ENCODE peak calls at places on chromosomes 4 and X, in five cellular contexts. M, P, Q, F and C are unnamed samples.

GRCh38 chrX:9279271-9279596 is 185.6 kb upstream of the TBL1X start:
- DNase-seq in M (no peak), P (no peak), Q (no peak), F (no peak), C (no peak)

GRCh38 chr4:83010111-83010521 is 507 bp downstream of the LIN54 start:
- DNase-seq in M (no peak), P (no peak), Q (peak; percentile 7), F (no peak), C (no peak)

GRCh38 chr4:92050875-92051274 is 252.9 kb upstream of the GRID2 start:
- DNase-seq in M (no peak), P (no peak), Q (peak; percentile 1), F (no peak), C (no peak)

GRCh38 chr4:54499308-54500074 is 158.3 kb upstream of the KIT start:
- DNase-seq in M (no peak), P (no peak), Q (peak; percentile 52), F (no peak), C (no peak)

GRCh38 chrX:153765138-153766079 is 1.4 kb downstream of the PLXNB3 start:
- DNase-seq in M (no peak), P (peak; percentile 47), Q (no peak), F (no peak), C (no peak)

GRCh38 chr4:120052840-120053239 is 13.8 kb downstream of the MAD2L1 start:
- DNase-seq in M (no peak), P (no peak), Q (peak; percentile 14), F (no peak), C (no peak)

GRCh38 chr4:2793578-2793919 is 664 bp downstream of the SH3BP2 start:
- DNase-seq in M (no peak), P (peak; percentile 69), Q (peak; percentile 58), F (peak; percentile 44), C (no peak)

GRCh38 chr4:1793940-1794808 is 1.1 kb downstream of the FGFR3 start:
- DNase-seq in M (no peak), P (peak; percentile 76), Q (no peak), F (no peak), C (no peak)

GRCh38 chr4:86791126-86791525 is 58.1 kb downstream of the SLC10A6 start:
- DNase-seq in M (no peak), P (peak; percentile 83), Q (no peak), F (no peak), C (no peak)

GRCh38 chrX:20221902-20222301 is 44.8 kb downstream of the RPS6KA3 start:
- DNase-seq in M (no peak), P (no peak), Q (peak; percentile 47), F (no peak), C (no peak)

GRCh38 chr4:147732516-147733193 is 767 bp downstream of the ARHGAP10 start:
- DNase-seq in M (no peak), P (peak; percentile 86), Q (peak; percentile 35), F (peak; percentile 44), C (peak; percentile 76)

GRCh38 chr4:15381806-15382338 is 46.0 kb upstream of the C1QTNF7 start:
- DNase-seq in M (no peak), P (no peak), Q (no peak), F (no peak), C (no peak)
- TF ChIP-seq CTCF in M (no peak), P (no peak), Q (no peak), F (no peak), C (no peak)

GRCh38 chrX:57977992-57978391 is 67.7 kb upstream of the ZXDA start:
- DNase-seq in M (no peak), P (no peak), Q (peak; percentile 39), F (no peak), C (no peak)
- TF ChIP-seq CTCF in M (no peak), P (no peak), Q (peak; percentile 33), F (peak; percentile 28), C (no peak)

DNA sequence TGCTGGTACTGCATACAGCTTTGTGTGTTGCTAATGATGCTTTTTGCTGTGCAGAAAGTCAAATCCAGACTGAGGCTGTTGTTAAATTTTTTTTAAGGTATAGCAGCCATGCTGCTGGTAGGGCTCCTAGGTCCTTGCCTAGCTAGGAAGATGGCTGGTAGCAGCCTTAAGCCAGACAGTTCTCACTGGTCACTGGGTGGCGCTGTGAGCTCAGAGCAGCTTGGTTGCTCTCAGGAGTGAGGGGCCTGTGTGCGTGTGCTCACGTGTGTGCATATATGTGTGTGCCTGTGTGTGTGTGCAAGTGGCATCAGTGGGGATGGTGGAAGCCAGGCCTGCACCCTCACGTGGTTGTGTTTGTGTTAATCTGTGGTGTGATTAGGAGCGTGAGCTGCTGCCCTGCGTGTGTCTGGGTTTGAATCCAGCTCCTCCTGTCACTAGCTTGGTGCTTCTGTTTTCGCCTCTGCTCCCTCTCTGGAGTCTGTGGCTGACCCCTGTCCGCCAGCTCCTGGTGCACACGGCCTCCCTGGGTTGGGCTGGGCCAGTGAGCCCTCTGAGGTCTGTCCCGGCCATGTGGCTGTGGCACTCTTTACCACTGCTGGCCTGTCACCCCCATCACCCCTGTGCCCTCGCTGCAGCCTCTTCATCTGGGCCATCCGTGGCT is 46.1 kb downstream of the SORCS2 start:
- DNase-seq in M (no peak), P (peak; percentile 78), Q (no peak), F (no peak), C (no peak)
- TF ChIP-seq CTCF in M (no peak), P (peak; percentile 66), Q (peak; percentile 47), F (no peak), C (peak; percentile 55)

GRCh38 chrX:74603040-74603439 is 11.4 kb downstream of the RLIM start:
- DNase-seq in M (no peak), P (no peak), Q (no peak), F (no peak), C (no peak)
- TF ChIP-seq CTCF in M (no peak), P (no peak), Q (no peak), F (no peak), C (no peak)

DNA sequence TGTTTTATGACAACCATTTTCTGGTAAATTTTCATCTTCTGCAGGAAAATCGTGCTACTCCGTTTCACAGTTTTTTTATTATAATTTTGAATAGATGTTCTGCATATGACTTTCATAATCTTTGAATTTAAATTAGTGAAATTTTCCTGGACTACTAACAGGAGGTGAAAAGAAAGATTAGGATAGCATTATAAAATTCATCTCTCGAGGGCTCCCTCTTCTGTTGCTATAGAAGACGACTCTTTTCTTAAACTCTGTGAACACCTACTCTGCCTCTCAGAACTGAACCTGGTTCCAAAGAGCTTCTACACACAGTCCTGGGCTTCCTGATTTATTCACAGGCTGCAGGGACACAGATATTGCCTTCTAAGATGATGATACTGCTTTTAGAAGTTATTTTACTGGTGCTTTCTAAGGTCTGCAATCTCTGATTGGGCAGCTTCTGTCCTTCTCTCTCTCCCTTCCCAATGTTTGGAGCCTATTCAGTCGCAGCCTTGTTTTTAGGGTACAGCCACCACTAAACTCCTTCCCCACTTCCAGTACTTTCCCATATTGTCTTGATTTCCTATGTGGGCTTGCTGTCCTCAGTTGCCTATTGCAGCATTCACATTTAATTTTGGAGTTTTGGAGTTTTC is 10.1 kb upstream of the SAP30 start:
- DNase-seq in M (no peak), P (no peak), Q (peak; percentile 33), F (no peak), C (no peak)
- TF ChIP-seq CTCF in M (peak; percentile 30), P (peak; percentile 67), Q (peak; percentile 53), F (peak; percentile 45), C (peak; percentile 53)

DNA sequence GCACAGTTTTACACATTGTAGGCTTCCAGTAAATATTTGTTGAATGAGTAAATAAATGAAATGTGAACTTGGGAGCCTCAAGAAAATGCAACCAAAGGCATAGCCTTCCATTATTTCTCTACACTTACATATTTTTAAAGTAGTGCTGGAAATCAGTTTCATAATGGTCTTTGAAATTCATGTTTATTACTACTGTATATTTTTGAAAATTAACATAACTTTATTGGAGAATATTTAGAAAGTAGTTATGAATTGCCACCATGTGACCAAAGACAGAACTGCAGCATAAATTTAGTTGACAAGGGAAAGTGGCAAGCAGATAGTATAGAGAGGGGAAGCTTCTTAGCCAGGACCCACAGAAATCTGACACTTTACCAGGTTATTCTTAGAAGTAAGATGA is 6.4 kb downstream of the TCEAL8 start:
- DNase-seq in M (no peak), P (no peak), Q (peak; percentile 54), F (no peak), C (no peak)
- TF ChIP-seq CTCF in M (peak; percentile 46), P (peak; percentile 67), Q (peak; percentile 61), F (peak; percentile 50), C (peak; percentile 68)

GRCh38 chrX:131812847-131813825 is 210.0 kb upstream of the STK26 start:
- DNase-seq in M (peak; percentile 65), P (no peak), Q (peak; percentile 21), F (no peak), C (no peak)

GRCh38 chrX:131818297-131818936 is 204.7 kb upstream of the STK26 start:
- DNase-seq in M (no peak), P (no peak), Q (peak; percentile 21), F (no peak), C (no peak)

GRCh38 chrX:131821945-131822622 is 201.0 kb upstream of the STK26 start:
- DNase-seq in M (no peak), P (no peak), Q (no peak), F (no peak), C (no peak)

DNA sequence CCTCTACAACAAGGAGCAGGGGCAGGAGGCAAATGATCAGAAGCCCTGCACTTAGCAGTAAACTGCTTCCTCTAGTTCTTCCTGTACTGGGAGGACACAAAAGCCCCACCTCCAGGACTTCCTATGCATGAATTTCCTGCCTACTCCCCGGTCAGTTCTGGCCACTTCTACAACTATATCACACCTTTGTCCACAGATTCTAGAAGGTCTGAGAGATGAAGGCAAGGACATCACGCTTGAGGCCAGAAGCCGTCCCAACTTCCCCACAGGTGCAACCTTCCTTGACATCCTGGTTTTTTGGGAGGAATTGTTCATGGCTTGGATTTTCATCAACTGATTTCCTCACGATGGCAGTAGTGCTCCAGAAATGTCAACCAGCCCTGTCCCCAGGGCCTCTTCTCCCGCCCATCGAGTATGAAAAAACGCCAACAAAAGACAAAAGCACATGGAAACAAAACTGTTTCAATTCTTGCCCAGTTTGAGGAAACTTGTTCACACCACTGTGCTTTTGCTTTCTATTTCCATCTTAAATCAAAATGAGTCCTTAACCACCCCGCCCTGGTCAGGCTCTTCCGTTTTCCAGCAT is 206.5 kb upstream of the STK26 start:
- DNase-seq in M (peak; percentile 63), P (no peak), Q (peak; percentile 83), F (no peak), C (no peak)
- TF ChIP-seq CTCF in M (peak; percentile 31), P (no peak), Q (peak; percentile 71), F (peak; percentile 45), C (no peak)

DNA sequence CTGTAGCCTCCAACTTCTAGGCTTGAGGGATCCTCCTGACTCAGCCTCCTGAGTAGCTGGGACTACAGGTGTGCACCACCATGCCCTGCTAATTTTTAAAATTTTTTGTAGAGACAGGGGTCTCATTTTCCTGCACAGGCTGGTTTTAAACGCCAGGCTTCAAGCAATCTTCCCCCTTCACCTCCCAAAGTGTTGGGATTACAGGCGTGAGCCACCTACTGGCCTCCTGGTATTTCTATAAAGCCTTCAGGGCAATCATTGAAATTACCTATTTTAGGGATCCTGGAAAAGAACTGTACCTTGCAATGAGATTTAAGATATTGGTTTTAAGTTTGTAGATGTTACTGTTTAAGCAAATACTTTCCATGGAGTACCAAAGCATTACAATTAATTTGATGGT is 13.5 kb upstream of the PLS3 start:
- DNase-seq in M (no peak), P (peak; percentile 69), Q (peak; percentile 49), F (no peak), C (no peak)
- TF ChIP-seq CTCF in M (no peak), P (peak; percentile 78), Q (peak; percentile 61), F (no peak), C (peak; percentile 47)

GRCh38 chrX:141468940-141469339 is 115.6 kb downstream of the SPANXA1 start:
- DNase-seq in M (no peak), P (no peak), Q (peak; percentile 85), F (no peak), C (no peak)
- TF ChIP-seq CTCF in M (no peak), P (no peak), Q (no peak), F (no peak), C (no peak)